ENCODE peak calls at places on chromosomes 5 and 9, in six cellular contexts. One of them, this sample, is unnamed.

GRCh38 chr9:68795411-68795810 is 90.4 kb downstream of the PIP5K1B start:
- DNase-seq in PC-3: no peak
- DNase-seq in HepG2: no peak
- DNase-seq in heart right ventricle: no peak
- DNase-seq in Peyer's patch: no peak
- DNase-seq in CD4-positive, CD25-positive, alpha-beta regulatory T cell: no peak
- DNase-seq in this sample: no peak

GRCh38 chr9:34581318-34581717 is 8.2 kb downstream of the CNTFR start:
- DNase-seq in PC-3: no peak
- DNase-seq in HepG2: no peak
- DNase-seq in heart right ventricle: no peak
- DNase-seq in Peyer's patch: no peak
- DNase-seq in CD4-positive, CD25-positive, alpha-beta regulatory T cell: no peak
- DNase-seq in this sample: no peak

GRCh38 chr5:17258429-17258828 is 41.0 kb downstream of the BASP1 start:
- DNase-seq in PC-3: peak; percentile 98
- DNase-seq in HepG2: no peak
- DNase-seq in heart right ventricle: no peak
- DNase-seq in Peyer's patch: no peak
- DNase-seq in CD4-positive, CD25-positive, alpha-beta regulatory T cell: no peak
- DNase-seq in this sample: no peak

GRCh38 chr5:45484781-45485180 is 211.4 kb downstream of the HCN1 start:
- DNase-seq in PC-3: no peak
- DNase-seq in HepG2: no peak
- DNase-seq in heart right ventricle: no peak
- DNase-seq in Peyer's patch: no peak
- DNase-seq in CD4-positive, CD25-positive, alpha-beta regulatory T cell: no peak
- DNase-seq in this sample: no peak

GRCh38 chr5:93053825-93054224 is 527.2 kb downstream of the NR2F1-AS1 start:
- DNase-seq in PC-3: peak; percentile 55
- DNase-seq in HepG2: peak; percentile 71
- DNase-seq in heart right ventricle: no peak
- DNase-seq in Peyer's patch: no peak
- DNase-seq in CD4-positive, CD25-positive, alpha-beta regulatory T cell: no peak
- DNase-seq in this sample: no peak

GRCh38 chr5:134133213-134133994 is 18.9 kb downstream of the TCF7 start:
- DNase-seq in PC-3: no peak
- DNase-seq in HepG2: no peak
- DNase-seq in heart right ventricle: no peak
- DNase-seq in Peyer's patch: no peak
- DNase-seq in CD4-positive, CD25-positive, alpha-beta regulatory T cell: no peak
- DNase-seq in this sample: peak; percentile 1

GRCh38 chr9:137251194-137251461 is at the start of gene STPG3:
- DNase-seq in PC-3: no peak
- DNase-seq in HepG2: no peak
- DNase-seq in heart right ventricle: no peak
- DNase-seq in Peyer's patch: no peak
- DNase-seq in CD4-positive, CD25-positive, alpha-beta regulatory T cell: no peak
- DNase-seq in this sample: no peak

GRCh38 chr5:179908528-179908927 is 831 bp upstream of the TBC1D9B start:
- DNase-seq in PC-3: no peak
- DNase-seq in HepG2: peak; percentile 32
- DNase-seq in heart right ventricle: no peak
- DNase-seq in Peyer's patch: no peak
- DNase-seq in CD4-positive, CD25-positive, alpha-beta regulatory T cell: no peak
- DNase-seq in this sample: no peak

GRCh38 chr5:96972599-96973334 is 36.9 kb downstream of the LNPEP start:
- DNase-seq in PC-3: no peak
- DNase-seq in HepG2: no peak
- DNase-seq in heart right ventricle: no peak
- DNase-seq in Peyer's patch: no peak
- DNase-seq in CD4-positive, CD25-positive, alpha-beta regulatory T cell: no peak
- DNase-seq in this sample: no peak

GRCh38 chr5:111415053-111415452 is 97.3 kb downstream of the STARD4 start:
- DNase-seq in PC-3: no peak
- DNase-seq in HepG2: no peak
- DNase-seq in heart right ventricle: no peak
- DNase-seq in Peyer's patch: no peak
- DNase-seq in CD4-positive, CD25-positive, alpha-beta regulatory T cell: no peak
- DNase-seq in this sample: no peak

GRCh38 chr5:42767491-42768105 is 11.0 kb downstream of the CCDC152 start:
- DNase-seq in PC-3: peak; percentile 74
- DNase-seq in HepG2: peak; percentile 19
- DNase-seq in heart right ventricle: no peak
- DNase-seq in Peyer's patch: no peak
- DNase-seq in CD4-positive, CD25-positive, alpha-beta regulatory T cell: no peak
- DNase-seq in this sample: no peak

GRCh38 chr5:90366972-90367371 is 42.6 kb downstream of the CETN3 start:
- DNase-seq in PC-3: no peak
- DNase-seq in HepG2: no peak
- DNase-seq in heart right ventricle: no peak
- DNase-seq in Peyer's patch: no peak
- DNase-seq in CD4-positive, CD25-positive, alpha-beta regulatory T cell: no peak
- DNase-seq in this sample: no peak

GRCh38 chr9:109303900-109304299 is 17.0 kb downstream of the EPB41L4B start:
- DNase-seq in PC-3: no peak
- DNase-seq in HepG2: no peak
- DNase-seq in heart right ventricle: no peak
- DNase-seq in Peyer's patch: no peak
- DNase-seq in CD4-positive, CD25-positive, alpha-beta regulatory T cell: no peak
- DNase-seq in this sample: no peak

GRCh38 chr9:35689601-35690446 is at the start of gene TPM2:
- DNase-seq in PC-3: no peak
- DNase-seq in HepG2: no peak
- DNase-seq in heart right ventricle: peak; percentile 78
- DNase-seq in Peyer's patch: no peak
- DNase-seq in CD4-positive, CD25-positive, alpha-beta regulatory T cell: no peak
- DNase-seq in this sample: no peak

GRCh38 chr9:101376117-101376866 is 8.5 kb downstream of the BAAT start:
- DNase-seq in PC-3: no peak
- DNase-seq in HepG2: no peak
- DNase-seq in heart right ventricle: no peak
- DNase-seq in Peyer's patch: no peak
- DNase-seq in CD4-positive, CD25-positive, alpha-beta regulatory T cell: no peak
- DNase-seq in this sample: no peak

GRCh38 chr9:120445974-120446373 is 134.0 kb downstream of the CDK5RAP2 start:
- DNase-seq in PC-3: peak; percentile 32
- DNase-seq in HepG2: no peak
- DNase-seq in heart right ventricle: no peak
- DNase-seq in Peyer's patch: no peak
- DNase-seq in CD4-positive, CD25-positive, alpha-beta regulatory T cell: no peak
- DNase-seq in this sample: no peak

GRCh38 chr9:137276757-137277328 is 683 bp upstream of the TOR4A start:
- DNase-seq in PC-3: peak; percentile 41
- DNase-seq in HepG2: peak; percentile 76
- DNase-seq in heart right ventricle: peak; percentile 89
- DNase-seq in Peyer's patch: peak; percentile 69
- DNase-seq in CD4-positive, CD25-positive, alpha-beta regulatory T cell: no peak
- DNase-seq in this sample: no peak

GRCh38 chr5:177309351-177310191 is 2.1 kb downstream of the MXD3 start:
- DNase-seq in PC-3: peak; percentile 94
- DNase-seq in HepG2: peak; percentile 79
- DNase-seq in heart right ventricle: peak; percentile 54
- DNase-seq in Peyer's patch: peak; percentile 80
- DNase-seq in CD4-positive, CD25-positive, alpha-beta regulatory T cell: peak; percentile 64
- DNase-seq in this sample: peak; percentile 67

GRCh38 chr9:124242331-124243194 is 15.2 kb upstream of the NEK6 start:
- DNase-seq in PC-3: no peak
- DNase-seq in HepG2: no peak
- DNase-seq in heart right ventricle: no peak
- DNase-seq in Peyer's patch: no peak
- DNase-seq in CD4-positive, CD25-positive, alpha-beta regulatory T cell: no peak
- DNase-seq in this sample: no peak

GRCh38 chr5:175470756-175471155 is 7.6 kb upstream of the SFXN1 start:
- DNase-seq in PC-3: no peak
- DNase-seq in HepG2: no peak
- DNase-seq in heart right ventricle: no peak
- DNase-seq in Peyer's patch: no peak
- DNase-seq in CD4-positive, CD25-positive, alpha-beta regulatory T cell: no peak
- DNase-seq in this sample: no peak

GRCh38 chr5:60297658-60298057 is 402.3 kb downstream of the DEPDC1B start:
- DNase-seq in PC-3: no peak
- DNase-seq in HepG2: no peak
- DNase-seq in heart right ventricle: no peak
- DNase-seq in Peyer's patch: no peak
- DNase-seq in CD4-positive, CD25-positive, alpha-beta regulatory T cell: no peak
- DNase-seq in this sample: no peak

GRCh38 chr5:52674815-52675545 is 112.7 kb upstream of the ITGA1 start:
- DNase-seq in PC-3: peak; percentile 67
- DNase-seq in HepG2: no peak
- DNase-seq in heart right ventricle: no peak
- DNase-seq in Peyer's patch: no peak
- DNase-seq in CD4-positive, CD25-positive, alpha-beta regulatory T cell: no peak
- DNase-seq in this sample: no peak

GRCh38 chr5:92741906-92742305 is 839.1 kb downstream of the NR2F1-AS1 start:
- DNase-seq in PC-3: peak; percentile 9
- DNase-seq in HepG2: no peak
- DNase-seq in heart right ventricle: no peak
- DNase-seq in Peyer's patch: no peak
- DNase-seq in CD4-positive, CD25-positive, alpha-beta regulatory T cell: no peak
- DNase-seq in this sample: no peak

GRCh38 chr5:133944263-133945230 is 23.9 kb downstream of the C5orf15 start:
- DNase-seq in PC-3: peak; percentile 82
- DNase-seq in HepG2: peak; percentile 47
- DNase-seq in heart right ventricle: no peak
- DNase-seq in Peyer's patch: no peak
- DNase-seq in CD4-positive, CD25-positive, alpha-beta regulatory T cell: no peak
- DNase-seq in this sample: no peak

GRCh38 chr5:171863928-171864327 is 78.3 kb downstream of the SMIM23 start:
- DNase-seq in PC-3: no peak
- DNase-seq in HepG2: no peak
- DNase-seq in heart right ventricle: no peak
- DNase-seq in Peyer's patch: no peak
- DNase-seq in CD4-positive, CD25-positive, alpha-beta regulatory T cell: no peak
- DNase-seq in this sample: no peak

GRCh38 chr9:81363916-81364480 is 325.3 kb downstream of the TLE1 start:
- DNase-seq in PC-3: no peak
- DNase-seq in HepG2: no peak
- DNase-seq in heart right ventricle: no peak
- DNase-seq in Peyer's patch: no peak
- DNase-seq in CD4-positive, CD25-positive, alpha-beta regulatory T cell: no peak
- DNase-seq in this sample: no peak

GRCh38 chr5:138169124-138169523 is 9.3 kb downstream of the BRD8 start:
- DNase-seq in PC-3: no peak
- DNase-seq in HepG2: no peak
- DNase-seq in heart right ventricle: no peak
- DNase-seq in Peyer's patch: no peak
- DNase-seq in CD4-positive, CD25-positive, alpha-beta regulatory T cell: no peak
- DNase-seq in this sample: no peak

GRCh38 chr5:138170299-138170698 is 8.1 kb downstream of the BRD8 start:
- DNase-seq in PC-3: no peak
- DNase-seq in HepG2: no peak
- DNase-seq in heart right ventricle: no peak
- DNase-seq in Peyer's patch: no peak
- DNase-seq in CD4-positive, CD25-positive, alpha-beta regulatory T cell: no peak
- DNase-seq in this sample: no peak
- H3K36me3 ChIP-seq in PC-3: peaks cover 53% of the 10 kb centered on the region
- H3K36me3 ChIP-seq in HepG2: peaks cover 23% of the 10 kb centered on the region
- H3K36me3 ChIP-seq in heart right ventricle: peaks cover 5% of the 10 kb centered on the region
- H3K36me3 ChIP-seq in Peyer's patch: peaks cover 3% of the 10 kb centered on the region
- H3K36me3 ChIP-seq in CD4-positive, CD25-positive, alpha-beta regulatory T cell: peaks cover 90% of the 10 kb centered on the region
- H3K36me3 ChIP-seq in this sample: peaks cover 64% of the 10 kb centered on the region

DNA sequence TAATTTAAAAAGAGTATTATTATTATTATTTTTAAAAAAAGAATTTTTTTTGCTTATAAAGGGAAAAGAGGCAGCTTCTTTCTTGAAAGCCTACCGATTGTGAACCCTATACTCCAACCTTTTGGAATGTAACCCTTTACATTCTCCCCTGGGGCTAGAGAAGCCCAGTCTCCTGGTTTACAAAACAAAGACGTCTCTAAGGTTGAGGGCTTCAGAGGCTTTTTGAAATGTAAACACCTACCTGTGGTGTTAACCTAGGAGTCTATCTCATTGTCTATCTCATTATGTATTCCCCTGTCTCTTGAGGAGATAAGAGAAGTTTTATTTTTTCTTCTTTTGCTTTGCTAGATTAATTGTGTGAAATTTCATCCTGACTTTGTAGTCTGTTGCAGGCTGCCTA is 4.7 kb downstream of the TNFSF8 start:
- DNase-seq in PC-3: no peak
- DNase-seq in HepG2: no peak
- DNase-seq in heart right ventricle: no peak
- DNase-seq in Peyer's patch: no peak
- DNase-seq in CD4-positive, CD25-positive, alpha-beta regulatory T cell: no peak
- DNase-seq in this sample: no peak
- H3K4me1 ChIP-seq in PC-3: no peaks in the 10 kb centered on the region
- H3K4me1 ChIP-seq in HepG2: no peaks in the 10 kb centered on the region
- H3K4me1 ChIP-seq in heart right ventricle: no peaks in the 10 kb centered on the region
- H3K4me1 ChIP-seq in Peyer's patch: no peaks in the 10 kb centered on the region
- H3K4me1 ChIP-seq in CD4-positive, CD25-positive, alpha-beta regulatory T cell: peaks cover 66% of the 10 kb centered on the region
- H3K4me1 ChIP-seq in this sample: peaks cover 67% of the 10 kb centered on the region

DNA sequence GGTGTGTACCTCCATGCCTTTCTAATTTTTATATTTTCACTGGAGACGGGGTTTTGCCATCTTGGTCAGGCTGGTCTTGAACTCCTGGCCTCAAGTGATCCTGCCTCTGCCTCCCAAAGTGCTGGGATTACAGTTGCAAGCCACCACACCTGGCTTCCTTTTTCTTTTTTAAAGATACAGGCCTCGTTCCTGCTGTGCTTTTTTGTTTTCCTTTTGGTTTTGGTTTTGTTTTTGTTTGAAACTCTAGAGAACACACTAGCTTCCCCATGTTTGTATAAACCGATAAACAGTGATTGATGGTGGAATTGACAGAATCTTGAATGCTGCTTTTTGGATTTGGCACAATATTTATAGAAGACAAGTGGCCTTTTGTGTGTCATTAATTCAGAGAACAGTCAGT is 1603.4 kb downstream of the MAT2B start:
- DNase-seq in PC-3: no peak
- DNase-seq in HepG2: no peak
- DNase-seq in heart right ventricle: no peak
- DNase-seq in Peyer's patch: no peak
- DNase-seq in CD4-positive, CD25-positive, alpha-beta regulatory T cell: no peak
- DNase-seq in this sample: no peak
- H3K9me3 ChIP-seq in PC-3: no peaks in the 10 kb centered on the region
- H3K9me3 ChIP-seq in HepG2: peaks cover 60% of the 10 kb centered on the region
- H3K9me3 ChIP-seq in heart right ventricle: peaks cover 8% of the 10 kb centered on the region
- H3K9me3 ChIP-seq in Peyer's patch: no peaks in the 10 kb centered on the region
- H3K9me3 ChIP-seq in CD4-positive, CD25-positive, alpha-beta regulatory T cell: peaks cover 6% of the 10 kb centered on the region
- H3K9me3 ChIP-seq in this sample: no peaks in the 10 kb centered on the region

GRCh38 chr9:130856474-130856873 is 21.4 kb downstream of the ABL1 start:
- DNase-seq in PC-3: no peak
- DNase-seq in HepG2: no peak
- DNase-seq in heart right ventricle: no peak
- DNase-seq in Peyer's patch: no peak
- DNase-seq in CD4-positive, CD25-positive, alpha-beta regulatory T cell: no peak
- DNase-seq in this sample: no peak
- H3K36me3 ChIP-seq in PC-3: peaks cover 6% of the 10 kb centered on the region
- H3K36me3 ChIP-seq in HepG2: peaks cover 22% of the 10 kb centered on the region
- H3K36me3 ChIP-seq in heart right ventricle: no peaks in the 10 kb centered on the region
- H3K36me3 ChIP-seq in Peyer's patch: no peaks in the 10 kb centered on the region
- H3K36me3 ChIP-seq in CD4-positive, CD25-positive, alpha-beta regulatory T cell: peaks cover 29% of the 10 kb centered on the region
- H3K36me3 ChIP-seq in this sample: peaks cover 8% of the 10 kb centered on the region

GRCh38 chr9:125764198-125764597 is 17.0 kb downstream of the PBX3 start:
- DNase-seq in PC-3: no peak
- DNase-seq in HepG2: no peak
- DNase-seq in heart right ventricle: no peak
- DNase-seq in Peyer's patch: no peak
- DNase-seq in CD4-positive, CD25-positive, alpha-beta regulatory T cell: no peak
- DNase-seq in this sample: no peak
- H3K4me1 ChIP-seq in PC-3: peaks cover 5% of the 10 kb centered on the region
- H3K4me1 ChIP-seq in HepG2: peaks cover 21% of the 10 kb centered on the region
- H3K4me1 ChIP-seq in heart right ventricle: peaks cover 37% of the 10 kb centered on the region
- H3K4me1 ChIP-seq in Peyer's patch: no peaks in the 10 kb centered on the region
- H3K4me1 ChIP-seq in CD4-positive, CD25-positive, alpha-beta regulatory T cell: no peaks in the 10 kb centered on the region
- H3K4me1 ChIP-seq in this sample: no peaks in the 10 kb centered on the region